ENCODE peak calls at places on chromosomes 1 and 21, in four cellular contexts. P is K562, N is H1, Z is Panc1. B is an unnamed sample.

GRCh38 chr1:29851666-29852065 is 615.3 kb downstream of the PTPRU start:
- DNase-seq in P (no peak), N (no peak), Z (no peak), B (no peak)

GRCh38 chr1:106063510-106063909 is 993.0 kb upstream of the PRMT6 start:
- DNase-seq in P (no peak), Z (no peak), N (no peak), B (no peak)

GRCh38 chr1:152112885-152113432 is 2.3 kb downstream of the TCHH start:
- DNase-seq in Z (no peak), P (no peak), N (no peak), B (no peak)

GRCh38 chr1:240582953-240583352 is 29.0 kb downstream of the GREM2 start:
- DNase-seq in P (no peak), Z (no peak), N (no peak), B (no peak)

GRCh38 chr1:10904396-10905358 is 107.8 kb upstream of the TARDBP start:
- DNase-seq in Z (no peak), N (no peak), P (no peak), B (no peak)

GRCh38 chr1:102726417-102726816 is 381.9 kb downstream of the COL11A1 start:
- DNase-seq in N (no peak), Z (no peak), P (no peak), B (no peak)

GRCh38 chr1:68975534-68975933 is 478.7 kb upstream of the DEPDC1 start:
- DNase-seq in N (no peak), Z (no peak), P (no peak), B (no peak)

GRCh38 chr1:16605532-16605931 is 7.8 kb downstream of the NBPF1 start:
- DNase-seq in N (no peak), Z (no peak), P (no peak), B (no peak)

GRCh38 chr1:1112237-1112985 is 3.5 kb downstream of the C1orf159 start:
- DNase-seq in Z (no peak), P (no peak), N (no peak), B (no peak)

GRCh38 chr1:63886348-63886747 is 112.5 kb downstream of the ROR1 start:
- DNase-seq in P (no peak), Z (no peak), N (no peak), B (no peak)

GRCh38 chr1:109394591-109395281 is 3.0 kb downstream of the SORT1 start:
- DNase-seq in P (no peak), Z (no peak), N (no peak), B (no peak)

GRCh38 chr1:17192394-17193221 is 12.3 kb upstream of the PADI1 start:
- DNase-seq in Z (no peak), N (no peak), P (no peak), B (no peak)

GRCh38 chr1:52054496-52055065 is 410 bp downstream of the TXNDC12 start:
- DNase-seq in Z (no peak), N (no peak), P (no peak), B (no peak)

GRCh38 chr1:209176866-209177430 is 406.6 kb upstream of the CAMK1G start:
- DNase-seq in Z (no peak), P (no peak), N (no peak), B (no peak)

GRCh38 chr1:241212624-241213023 is 144.4 kb downstream of the RGS7 start:
- DNase-seq in N (no peak), P (no peak), Z (no peak), B (no peak)

GRCh38 chr21:34298797-34299539 is 64.8 kb upstream of the KCNE2 start:
- DNase-seq in P (no peak), N (no peak), Z (no peak), B (no peak)

GRCh38 chr1:10407201-10407600 is 8.3 kb downstream of the PGD start:
- DNase-seq in P (no peak), Z (no peak), N (no peak), B (no peak)

GRCh38 chr1:231693361-231694080 is 66.9 kb downstream of the DISC1 start:
- DNase-seq in N (no peak), Z (no peak), P (no peak), B (no peak)

GRCh38 chr1:61323681-61324328 is 241.4 kb downstream of the NFIA start:
- DNase-seq in Z (no peak), N (no peak), P (no peak), B (no peak)
- TF ChIP-seq SIN3A in Z (no peak), N (no peak), P (no peak), B (no peak)

DNA sequence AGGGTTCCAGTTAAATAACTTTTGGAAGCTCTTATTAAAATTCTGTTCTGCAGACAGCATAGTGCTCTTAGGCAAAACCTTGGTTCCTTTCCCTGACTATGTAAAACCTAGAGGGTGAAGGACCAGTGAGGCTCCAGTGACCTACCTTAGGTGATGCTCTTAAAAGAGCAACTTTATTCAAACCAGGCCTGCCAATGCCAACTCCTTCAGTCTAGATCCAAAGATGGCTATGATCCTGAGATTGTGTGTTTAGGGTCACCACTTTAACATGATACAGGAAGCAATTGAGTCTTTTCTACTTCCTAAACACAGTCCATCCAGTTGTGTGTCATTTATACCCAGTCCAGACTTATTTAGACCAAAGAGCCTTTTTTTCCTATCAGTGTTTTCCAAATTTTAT is 10.8 kb downstream of the MCL1 start:
- DNase-seq in P (no peak), Z (no peak), N (no peak), B (no peak)
- TF ChIP-seq SIN3A in P (no peak), Z (no peak), N (no peak), B (no peak)

DNA sequence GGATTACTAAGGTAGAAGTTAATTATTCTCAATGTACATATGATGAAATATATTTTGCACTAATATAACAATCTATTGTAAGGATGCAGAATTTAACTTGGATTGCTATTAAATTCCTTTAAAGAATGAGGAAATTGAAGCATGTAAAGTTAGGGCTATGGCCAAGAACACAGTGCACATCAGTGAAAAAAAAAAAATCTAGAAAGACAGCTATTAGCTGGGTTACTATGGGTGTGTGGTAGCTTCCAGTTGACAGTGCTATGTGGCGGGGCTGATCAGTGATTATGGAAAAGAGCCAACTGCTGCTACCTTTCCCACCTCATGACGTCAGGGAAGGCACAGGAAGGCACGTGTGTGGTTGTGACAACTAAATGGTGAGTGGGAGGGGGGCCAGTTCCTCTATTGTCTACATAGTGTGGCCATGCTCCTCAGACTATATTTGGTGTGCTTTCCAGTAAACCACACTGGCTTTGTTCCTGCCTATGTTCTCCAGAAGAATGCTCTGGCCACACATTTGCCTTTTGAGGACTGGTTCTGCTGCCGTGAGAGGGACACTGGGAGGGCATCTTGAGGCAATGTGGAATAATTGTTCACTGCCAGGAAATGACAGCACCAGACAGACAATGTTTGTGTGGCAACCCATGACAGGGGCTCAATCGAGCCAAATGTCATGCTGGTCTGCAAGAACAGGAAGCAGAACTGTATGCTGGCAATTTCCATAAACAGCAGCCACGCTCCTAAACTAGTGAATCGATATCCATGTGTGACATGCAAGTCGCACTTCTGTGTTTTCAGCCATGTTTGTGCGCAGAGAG is 2.9 kb upstream of the SDE2 start:
- DNase-seq in N (no peak), P (peak; percentile 66), Z (no peak), B (no peak)
- TF ChIP-seq SIN3A in N (no peak), P (no peak), Z (no peak), B (no peak)

DNA sequence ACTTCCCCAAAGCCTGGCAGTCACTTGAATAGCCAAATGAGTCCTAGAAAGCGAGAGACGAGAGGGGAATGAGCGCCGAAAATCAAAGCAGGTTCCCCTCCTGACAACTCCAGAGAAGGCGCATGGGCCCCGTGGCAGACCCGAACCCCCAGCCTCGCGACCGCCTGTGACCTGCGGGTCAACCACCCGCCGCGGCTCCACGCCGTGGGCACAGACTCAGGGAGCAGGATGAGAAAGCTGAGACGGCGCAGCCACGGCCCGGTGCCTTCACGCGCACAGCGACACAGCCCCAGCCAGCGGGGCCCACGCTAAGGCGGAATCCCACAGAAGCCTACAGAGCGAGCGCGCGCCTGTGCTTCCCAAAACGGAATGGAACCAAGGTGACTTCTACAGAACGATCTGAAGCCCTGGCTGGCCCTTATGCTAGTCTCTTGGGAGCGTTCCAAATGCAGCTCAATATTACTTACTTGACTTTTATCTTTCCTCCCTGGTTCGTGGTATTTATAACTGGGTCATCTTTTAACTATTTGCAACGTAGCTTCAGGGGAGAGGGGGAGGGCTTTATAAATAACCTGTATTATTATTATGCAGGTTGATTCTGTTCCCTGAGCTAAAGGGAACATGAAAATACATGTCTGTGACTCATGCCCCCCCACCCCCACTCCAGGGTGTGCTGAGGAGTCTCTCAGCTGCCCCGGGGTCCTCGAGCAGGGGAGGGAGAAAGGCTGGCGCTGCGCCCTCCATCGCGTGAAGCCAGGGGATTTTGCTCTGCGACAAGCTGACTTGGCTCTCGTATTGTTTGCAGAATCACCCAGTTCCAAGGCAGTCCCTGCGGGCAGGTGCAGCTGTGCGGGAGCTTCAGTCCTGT is 1.7 kb downstream of the TSPEAR start:
- DNase-seq in Z (no peak), N (peak; percentile 49), P (no peak), B (no peak)
- TF ChIP-seq SIN3A in Z (no peak), N (no peak), P (no peak), B (no peak)

B was measured in HCT116.